ENCODE peak calls at places on chromosomes 13 and 19, in eight cellular contexts. I, L, E, P, F, J, Y and U are unnamed samples.

GRCh38 chr19:51096473-51097165 is 11.6 kb downstream of the CTU1 start:
- DNase-seq in I (no peak), L (no peak), E (peak), P (no peak), F (peak), J (no peak), Y (peak), U (no peak)

GRCh38 chr19:4844348-4845179 is 13.1 kb upstream of the TICAM1 start:
- DNase-seq in I (no peak), L (no peak), E (no peak), P (no peak), F (no peak), J (no peak), Y (no peak), U (no peak)

GRCh38 chr19:1122021-1122971 is 18.5 kb downstream of the GPX4 start:
- DNase-seq in I (no peak), L (no peak), E (no peak), P (no peak), F (no peak), J (no peak), Y (peak), U (no peak)

GRCh38 chr19:19115954-19116353 is 22.3 kb downstream of the TMEM161A start:
- DNase-seq in I (peak), L (peak), E (no peak), P (no peak), F (peak), J (no peak), Y (no peak), U (peak)

GRCh38 chr19:51959791-51960190 is 26.8 kb downstream of the ZNF350 start:
- DNase-seq in I (no peak), L (no peak), E (no peak), P (no peak), F (no peak), J (no peak), Y (no peak), U (no peak)

GRCh38 chr19:52602931-52603330 is 32.8 kb downstream of the ZNF701 start:
- DNase-seq in I (no peak), L (no peak), E (no peak), P (no peak), F (no peak), J (no peak), Y (no peak), U (no peak)

GRCh38 chr13:113559061-113559460 is 25.5 kb upstream of the TFDP1 start:
- DNase-seq in I (peak), L (no peak), E (no peak), P (no peak), F (no peak), J (no peak), Y (peak), U (no peak)

GRCh38 chr13:28181413-28181812 is 43.1 kb downstream of the PAN3 start:
- DNase-seq in I (no peak), L (no peak), E (peak), P (no peak), F (no peak), J (no peak), Y (no peak), U (no peak)

GRCh38 chr13:80255946-80256345 is 85.0 kb downstream of the SPRY2 start:
- DNase-seq in I (no peak), L (no peak), E (no peak), P (no peak), F (no peak), J (no peak), Y (no peak), U (no peak)

GRCh38 chr19:53927745-53928144 is 18.7 kb downstream of the CACNG7 start:
- DNase-seq in I (no peak), L (no peak), E (no peak), P (no peak), F (peak), J (peak), Y (no peak), U (no peak)

GRCh38 chr19:44587863-44588752 is 25.3 kb upstream of the IGSF23 start:
- DNase-seq in I (no peak), L (no peak), E (peak), P (no peak), F (no peak), J (no peak), Y (no peak), U (no peak)

GRCh38 chr19:41916033-41916424 is 12.2 kb downstream of the ERFL start:
- DNase-seq in I (no peak), L (no peak), E (no peak), P (no peak), F (no peak), J (no peak), Y (no peak), U (no peak)

GRCh38 chr13:111046590-111047141 is 68.4 kb upstream of the ARHGEF7 start:
- DNase-seq in I (peak), L (no peak), E (no peak), P (no peak), F (no peak), J (no peak), Y (no peak), U (peak)

GRCh38 chr19:48556825-48557224 is 4.9 kb downstream of the SULT2B1 start:
- DNase-seq in I (no peak), L (no peak), E (no peak), P (no peak), F (no peak), J (no peak), Y (no peak), U (no peak)

GRCh38 chr19:11463391-11463790 is 17.5 kb downstream of the ELAVL3 start:
- DNase-seq in I (no peak), L (no peak), E (no peak), P (no peak), F (no peak), J (no peak), Y (no peak), U (no peak)

GRCh38 chr19:2986951-2987491 is 9.7 kb downstream of the TLE6 start:
- DNase-seq in I (no peak), L (no peak), E (no peak), P (no peak), F (peak), J (no peak), Y (no peak), U (no peak)

GRCh38 chr13:41506312-41506711 is 49.0 kb downstream of the RGCC start:
- DNase-seq in I (no peak), L (no peak), E (no peak), P (no peak), F (no peak), J (no peak), Y (no peak), U (no peak)

GRCh38 chr19:18733196-18733647 is 49.7 kb downstream of the CRTC1 start:
- DNase-seq in I (no peak), L (no peak), E (no peak), P (no peak), F (no peak), J (no peak), Y (peak), U (no peak)

GRCh38 chr13:90205081-90205480 is 1142.4 kb upstream of the MIR17HG start:
- DNase-seq in I (no peak), L (no peak), E (no peak), P (no peak), F (no peak), J (no peak), Y (no peak), U (no peak)

GRCh38 chr13:89923731-89924130 is 1423.8 kb upstream of the MIR17HG start:
- DNase-seq in I (no peak), L (no peak), E (no peak), P (no peak), F (no peak), J (no peak), Y (no peak), U (no peak)

GRCh38 chr13:96782186-96782585 is 212.1 kb downstream of the OXGR1 start:
- DNase-seq in I (no peak), L (no peak), E (no peak), P (no peak), F (no peak), J (no peak), Y (no peak), U (no peak)

GRCh38 chr19:17205237-17206140 is 9.7 kb upstream of the USE1 start:
- DNase-seq in I (peak), L (peak), E (no peak), P (no peak), F (peak), J (peak), Y (no peak), U (peak)

GRCh38 chr19:13843104-13843921 is 33.6 kb upstream of the NANOS3 start:
- DNase-seq in I (peak), L (no peak), E (no peak), P (peak), F (peak), J (peak), Y (peak), U (no peak)

GRCh38 chr19:57103573-57104277 is 16.1 kb upstream of the USP29 start:
- DNase-seq in I (no peak), L (peak), E (peak), P (no peak), F (peak), J (peak), Y (no peak), U (peak)

GRCh38 chr13:114110091-114110829 is 22.2 kb downstream of the RASA3 start:
- DNase-seq in I (peak), L (peak), E (no peak), P (peak), F (peak), J (no peak), Y (peak), U (peak)

GRCh38 chr13:50243926-50244325 is 228.7 kb downstream of the KCNRG start:
- DNase-seq in I (no peak), L (no peak), E (no peak), P (no peak), F (no peak), J (no peak), Y (no peak), U (no peak)

GRCh38 chr19:28305513-28305912 is 907.4 kb downstream of the UQCRFS1 start:
- DNase-seq in I (no peak), L (no peak), E (no peak), P (no peak), F (no peak), J (no peak), Y (no peak), U (no peak)

GRCh38 chr19:13010038-13010991 is 15.0 kb downstream of the NFIX start:
- DNase-seq in I (peak), L (no peak), E (no peak), P (peak), F (no peak), J (no peak), Y (peak), U (no peak)

DNA sequence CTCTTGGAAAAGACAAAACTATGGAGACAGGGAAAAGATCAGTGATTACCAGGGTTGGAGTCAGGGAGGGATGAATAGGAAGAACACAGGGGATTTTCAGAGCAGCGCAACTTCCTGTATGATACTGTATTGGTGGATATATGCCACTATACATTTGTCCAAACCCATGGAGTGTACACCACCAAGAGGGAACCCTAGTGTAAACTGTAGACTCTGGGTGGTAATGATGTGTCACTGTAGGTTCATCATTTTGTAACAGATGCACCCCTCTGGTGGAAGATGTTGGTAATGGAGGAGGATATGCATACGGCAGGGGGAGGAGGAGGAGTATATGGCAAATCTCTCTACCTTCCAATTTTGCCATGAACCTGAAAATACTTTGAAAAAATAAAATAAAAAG is 68.1 kb downstream of the UFM1 start:
- DNase-seq in I (no peak), L (no peak), E (no peak), P (no peak), F (peak), J (no peak), Y (no peak), U (no peak)
- TF ChIP-seq CTCF in I (peak), L (no peak), E (no peak), P (no peak), F (peak), J (peak), Y (no peak), U (peak)

GRCh38 chr19:20254151-20254550 is 87.1 kb downstream of the ZNF486 start:
- DNase-seq in I (no peak), L (no peak), E (no peak), P (no peak), F (no peak), J (no peak), Y (no peak), U (no peak)

GRCh38 chr19:20245309-20245708 is 78.3 kb downstream of the ZNF486 start:
- DNase-seq in I (no peak), L (no peak), E (no peak), P (no peak), F (no peak), J (no peak), Y (no peak), U (no peak)

GRCh38 chr19:20256606-20257005 is 89.6 kb downstream of the ZNF486 start:
- DNase-seq in I (no peak), L (no peak), E (no peak), P (no peak), F (no peak), J (no peak), Y (no peak), U (no peak)

GRCh38 chr19:20247016-20247683 is 80.1 kb downstream of the ZNF486 start:
- DNase-seq in I (peak), L (no peak), E (no peak), P (no peak), F (peak), J (peak), Y (no peak), U (no peak)

DNA sequence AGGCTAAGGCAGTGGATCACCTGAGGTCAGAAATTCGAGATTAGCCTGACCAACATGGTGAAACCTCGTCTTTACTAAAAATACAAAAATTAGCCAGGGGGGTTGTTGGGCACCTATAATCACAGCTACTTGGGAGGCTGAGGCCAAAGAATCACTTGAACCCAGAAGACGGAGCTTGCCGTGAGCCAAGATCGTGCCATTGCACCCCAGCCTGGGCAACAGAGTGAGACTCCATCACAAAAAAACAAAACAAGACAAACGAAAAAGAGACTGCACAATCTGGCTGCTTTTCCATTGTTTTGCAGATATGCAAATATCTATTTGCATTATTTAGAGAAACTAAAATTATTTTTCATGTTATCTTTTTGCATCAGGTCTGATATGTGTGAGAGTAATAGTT is 83.6 kb downstream of the ZNF486 start:
- DNase-seq in I (no peak), L (no peak), E (no peak), P (no peak), F (no peak), J (no peak), Y (no peak), U (no peak)
- TF ChIP-seq CTCF in I (no peak), L (no peak), E (no peak), P (no peak), F (no peak), J (no peak), Y (no peak), U (no peak)

DNA sequence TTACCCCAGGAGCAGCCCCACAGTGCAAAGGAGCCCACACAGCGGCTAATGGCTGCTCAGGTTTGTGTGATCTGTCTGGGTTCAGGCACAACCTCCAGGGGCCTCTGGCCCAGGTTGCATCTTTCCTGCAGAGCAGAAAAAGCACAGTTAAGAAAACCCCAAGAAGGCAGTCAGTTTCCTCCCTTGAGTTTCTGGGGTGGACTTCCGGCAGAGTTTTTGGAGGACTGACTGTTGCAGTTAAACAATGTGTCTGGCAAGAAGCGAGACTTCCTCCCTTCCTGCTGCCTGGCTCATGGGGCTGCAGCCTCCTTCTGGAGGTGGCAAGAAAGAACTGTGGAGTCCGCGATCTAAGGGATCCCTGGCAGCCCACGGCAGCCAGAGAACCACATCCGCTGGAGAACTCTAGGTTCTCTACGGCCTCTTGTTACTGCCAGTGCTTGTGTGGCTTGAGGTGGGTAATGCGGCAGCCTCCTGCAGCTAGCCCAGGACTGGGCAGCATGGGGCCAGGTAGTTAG is 114.4 kb downstream of the ZDHHC20 start:
- DNase-seq in I (no peak), L (no peak), E (no peak), P (no peak), F (no peak), J (no peak), Y (no peak), U (no peak)
- TF ChIP-seq CTCF in I (no peak), L (no peak), E (no peak), P (no peak), F (no peak), J (no peak), Y (no peak), U (no peak)

DNA sequence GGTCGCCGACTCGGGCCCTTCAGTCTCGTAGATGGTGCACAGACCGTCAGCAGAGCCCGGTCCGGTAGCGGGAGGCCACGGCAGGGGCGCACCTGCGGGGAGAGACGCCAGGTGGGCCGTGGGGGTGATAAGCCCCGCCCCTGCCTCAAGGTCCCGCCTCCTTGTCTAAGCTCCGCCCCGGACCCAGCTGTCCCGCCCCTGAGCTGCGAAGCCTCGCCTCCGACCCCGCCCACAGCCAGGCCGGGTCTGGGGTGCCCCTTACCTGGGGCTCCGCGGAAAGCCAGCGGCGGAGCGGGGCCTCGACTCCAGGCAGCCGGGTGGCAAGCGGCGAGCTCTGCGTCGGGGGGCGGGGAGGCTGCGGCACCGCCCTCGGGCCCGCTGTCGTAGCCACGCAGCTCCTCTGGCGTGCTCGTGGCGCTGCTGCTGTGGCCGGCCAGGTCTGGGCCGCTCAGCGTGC is 4.7 kb downstream of the PRR36 start:
- DNase-seq in I (peak), L (peak), E (no peak), P (no peak), F (peak), J (peak), Y (peak), U (peak)
- TF ChIP-seq CTCF in I (no peak), L (no peak), E (no peak), P (no peak), F (peak), J (peak), Y (no peak), U (no peak)

GRCh38 chr13:43195551-43195950 is 172.2 kb downstream of the DNAJC15 start:
- DNase-seq in I (no peak), L (no peak), E (no peak), P (no peak), F (no peak), J (no peak), Y (no peak), U (no peak)
- TF ChIP-seq CTCF in I (no peak), L (no peak), E (no peak), P (no peak), F (no peak), J (no peak), Y (no peak), U (no peak)

GRCh38 chr19:30718728-30719127 is 346.5 kb downstream of the ZNF536 start:
- DNase-seq in I (no peak), L (no peak), E (no peak), P (no peak), F (no peak), J (no peak), Y (no peak), U (no peak)

GRCh38 chr19:30718014-30718413 is 345.8 kb downstream of the ZNF536 start:
- DNase-seq in I (no peak), L (no peak), E (no peak), P (no peak), F (no peak), J (no peak), Y (no peak), U (no peak)

GRCh38 chr19:30719991-30720329 is 347.8 kb downstream of the ZNF536 start:
- DNase-seq in I (no peak), L (no peak), E (no peak), P (no peak), F (no peak), J (peak), Y (no peak), U (no peak)

GRCh38 chr19:30717381-30717780 is 345.2 kb downstream of the ZNF536 start:
- DNase-seq in I (no peak), L (no peak), E (no peak), P (no peak), F (no peak), J (no peak), Y (no peak), U (no peak)

GRCh38 chr19:30719189-30719990 is 347.2 kb downstream of the ZNF536 start:
- DNase-seq in I (peak), L (no peak), E (no peak), P (no peak), F (peak), J (peak), Y (peak), U (peak)
- TF ChIP-seq CTCF in I (no peak), L (no peak), E (no peak), P (no peak), F (peak), J (no peak), Y (no peak), U (no peak)